ENCODE peak calls at places on chromosome 11, in nine cellular contexts. G, U, X, Z, N, Y, W, L and D are unnamed samples.

GRCh38 chr11:77687088-77687487 is 49.5 kb upstream of the CLNS1A start:
- DNase-seq in N (no peak), W (no peak), G (no peak), Z (no peak), X (no peak), L (no peak), U (no peak), Y (no peak), D (no peak)

GRCh38 chr11:94987378-94987777 is 13.9 kb downstream of the KDM4D start:
- DNase-seq in W (no peak), Z (no peak), U (no peak), X (no peak), Y (no peak), L (no peak), N (no peak), G (no peak), D (no peak)

GRCh38 chr11:77151804-77152513 is 23.9 kb downstream of the MYO7A start:
- DNase-seq in X (no peak), N (no peak), G (no peak), W (peak; percentile 44), Y (no peak), U (no peak), L (no peak), Z (no peak), D (no peak)

GRCh38 chr11:20364412-20364792 is 888 bp downstream of the HTATIP2 start:
- DNase-seq in X (no peak), G (no peak), N (no peak), W (no peak), Y (no peak), U (no peak), Z (peak; percentile 26), L (no peak), D (no peak)

GRCh38 chr11:70471254-70471653 is 72.9 kb downstream of the CTTN start:
- DNase-seq in N (peak; percentile 36), G (no peak), W (no peak), Y (peak; percentile 24), X (no peak), L (no peak), U (no peak), Z (no peak), D (peak; percentile 55)

GRCh38 chr11:108945341-108945740 is 280.5 kb downstream of the DDX10 start:
- DNase-seq in X (no peak), Z (no peak), Y (no peak), G (no peak), L (no peak), W (no peak), N (no peak), U (no peak), D (no peak)

GRCh38 chr11:107218123-107219084 is 200.1 kb upstream of the GUCY1A2 start:
- DNase-seq in G (no peak), Y (no peak), X (no peak), Z (no peak), N (no peak), L (no peak), W (no peak), U (no peak), D (no peak)

GRCh38 chr11:128915148-128915519 is 24.0 kb downstream of the KCNJ5 start:
- DNase-seq in Y (no peak), N (no peak), Z (no peak), U (no peak), L (no peak), X (no peak), W (no peak), G (no peak), D (no peak)

GRCh38 chr11:130156108-130157022 is 3.2 kb upstream of the ST14 start:
- DNase-seq in Z (no peak), Y (no peak), W (no peak), U (peak; percentile 45), L (no peak), N (no peak), X (no peak), G (no peak), D (no peak)

GRCh38 chr11:31636983-31637382 is 127.4 kb downstream of the ELP4 start:
- DNase-seq in L (no peak), G (no peak), U (no peak), W (no peak), Z (no peak), X (no peak), N (no peak), Y (no peak), D (no peak)

GRCh38 chr11:72439455-72439854 is 5.1 kb upstream of the CLPB start:
- DNase-seq in Y (peak; percentile 31), L (no peak), X (no peak), N (no peak), W (no peak), U (peak; percentile 62), Z (no peak), G (peak; percentile 46), D (no peak)

GRCh38 chr11:114074546-114075342 is 15.2 kb downstream of the ZBTB16 start:
- DNase-seq in Z (no peak), G (no peak), Y (no peak), X (no peak), W (no peak), L (no peak), U (no peak), N (no peak), D (no peak)

GRCh38 chr11:128523616-128524015 is 63.7 kb downstream of the ETS1 start:
- DNase-seq in W (no peak), G (no peak), U (peak; percentile 73), Z (no peak), N (no peak), X (no peak), L (no peak), Y (no peak), D (no peak)

GRCh38 chr11:108340958-108341357 is 118.1 kb downstream of the ATM start:
- DNase-seq in U (no peak), L (no peak), Y (no peak), Z (no peak), W (no peak), G (no peak), N (no peak), X (no peak), D (no peak)

GRCh38 chr11:75265851-75266531 is 25.4 kb downstream of the TPBGL start:
- DNase-seq in Z (no peak), N (no peak), X (no peak), U (no peak), G (no peak), L (no peak), Y (no peak), W (peak; percentile 49), D (no peak)

GRCh38 chr11:133323354-133323753 is 208.9 kb downstream of the OPCML start:
- DNase-seq in L (no peak), X (no peak), Y (no peak), W (no peak), Z (no peak), N (no peak), G (no peak), U (no peak), D (no peak)

GRCh38 chr11:129846508-129847335 is 31.1 kb downstream of the TMEM45B start:
- DNase-seq in L (no peak), X (no peak), Z (no peak), G (peak; percentile 93), Y (no peak), W (no peak), N (no peak), U (peak; percentile 91), D (no peak)

GRCh38 chr11:64367931-64368672 is 9.1 kb downstream of the RPS6KA4 start:
- DNase-seq in L (no peak), Y (no peak), G (no peak), X (no peak), N (no peak), Z (no peak), W (no peak), U (no peak), D (no peak)

DNA sequence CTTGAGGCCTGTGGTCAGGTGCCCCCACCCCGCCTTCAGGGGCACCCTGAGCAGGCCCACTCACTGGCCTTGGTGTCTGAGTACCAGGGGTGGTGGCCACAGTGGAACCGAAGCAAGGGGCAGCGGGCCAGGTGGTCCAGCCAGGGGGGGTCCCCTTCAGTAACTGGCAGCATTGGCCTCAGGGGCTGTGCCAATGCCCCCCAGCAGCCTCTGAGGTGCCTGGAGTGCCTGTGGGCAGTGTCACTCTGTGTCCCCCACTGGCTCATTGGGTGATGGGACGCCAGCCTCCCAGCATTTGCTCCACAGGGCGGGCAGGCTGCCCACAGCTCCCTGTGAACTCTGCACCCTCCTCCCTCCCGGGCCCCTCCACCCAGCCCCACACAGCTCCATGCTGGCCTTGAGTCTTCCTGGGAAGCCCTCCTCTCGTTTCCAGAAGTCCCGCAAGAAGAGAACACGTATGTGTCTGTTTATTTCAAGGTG is 29.5 kb upstream of the CARS1 start:
- DNase-seq in G (no peak), N (no peak), L (no peak), U (no peak), W (no peak), X (no peak), Y (no peak), Z (no peak), D (no peak)
- TF ChIP-seq CTCF in G (no peak), N (no peak), L (no peak), U (no peak), W (no peak), X (no peak), Y (no peak), Z (no peak), D (no peak)

GRCh38 chr11:1643146-1643690 is 13.6 kb downstream of the KRTAP5-5 start:
- DNase-seq in Y (no peak), X (no peak), L (no peak), Z (no peak), G (no peak), N (no peak), U (no peak), W (no peak), D (no peak)
- TF ChIP-seq CTCF in Y (no peak), X (no peak), L (no peak), Z (no peak), G (no peak), N (no peak), U (no peak), W (no peak), D (no peak)

GRCh38 chr11:63321723-63322122 is 47.9 kb upstream of the SLC22A9 start:
- DNase-seq in X (no peak), U (no peak), L (no peak), Y (no peak), W (no peak), Z (no peak), G (no peak), N (no peak), D (no peak)
- TF ChIP-seq CTCF in X (no peak), U (no peak), L (no peak), Y (no peak), W (no peak), Z (no peak), G (no peak), N (no peak), D (no peak)

DNA sequence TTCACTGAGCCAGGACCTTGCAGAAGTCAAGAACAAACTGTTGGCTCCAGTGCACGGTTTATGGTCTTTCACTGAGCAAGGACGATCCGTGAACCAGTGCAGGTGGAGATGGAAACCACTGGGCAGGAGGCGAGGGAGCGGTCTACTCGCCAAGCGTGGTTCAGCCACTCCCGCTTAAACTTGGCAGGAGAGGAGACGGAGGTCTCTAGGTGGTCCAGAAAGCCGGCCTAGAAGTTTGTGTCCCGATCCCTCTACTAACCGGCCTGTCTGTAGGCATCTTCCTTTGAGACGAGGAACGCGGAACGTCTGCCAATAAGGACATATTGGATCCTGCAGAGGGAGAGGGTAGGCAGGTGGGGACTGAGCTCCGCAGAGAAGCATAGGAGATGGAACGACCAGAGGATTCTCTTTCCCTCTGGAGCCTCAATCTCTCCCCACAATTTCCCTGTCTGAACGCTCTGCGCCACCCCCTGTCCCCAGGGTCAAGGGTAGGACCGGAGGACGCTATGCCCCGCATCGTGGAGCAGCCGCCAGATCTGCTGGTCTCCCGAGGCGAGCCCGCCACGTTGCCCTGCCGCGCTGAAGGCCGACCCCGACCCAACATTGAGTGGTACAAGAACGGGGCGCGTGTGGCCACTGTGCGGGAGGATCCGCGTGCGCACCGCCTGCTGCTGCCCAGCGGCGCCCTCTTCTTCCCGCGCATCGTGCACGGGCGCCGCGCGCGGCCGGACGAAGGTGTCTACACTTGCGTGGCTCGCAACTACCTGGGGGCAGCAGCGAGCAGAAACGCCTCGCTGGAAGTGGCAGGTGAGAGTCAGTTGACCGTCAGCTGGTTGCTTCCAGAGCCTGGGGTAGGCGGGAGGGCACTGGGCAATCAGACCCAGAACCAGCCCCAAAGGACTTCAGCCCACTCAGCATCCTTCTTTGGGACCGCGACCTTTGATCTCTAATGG is 3.4 kb downstream of the ROBO3 start:
- DNase-seq in N (no peak), Z (no peak), W (no peak), Y (no peak), U (no peak), L (no peak), X (no peak), G (no peak), D (no peak)
- TF ChIP-seq CTCF in N (no peak), Z (no peak), W (no peak), Y (no peak), U (no peak), L (no peak), X (no peak), G (no peak), D (no peak)